ENCODE peak calls at places on chromosomes 16 and 17, in eight cellular contexts. X is body of pancreas; M is gastrocnemius medialis; G is A549; E is adrenal gland; P is CD8-positive, alpha-beta memory T cell; R is neural progenitor cell; H is HAP-1. I is an unnamed sample. For H3K9me3, the result is how much of the 10 kb centered on the place peaks cover.

GRCh38 chr17:38465420-38466345 is 37.4 kb downstream of the ARHGAP23 start:
- DNase-seq in M (peak), H (no peak), X (peak), G (no peak), R (no peak), P (no peak), E (peak), I (no peak)

GRCh38 chr17:63626551-63627228 is 4.5 kb downstream of the MAP3K3 start:
- DNase-seq in G (no peak), R (no peak), P (no peak), E (no peak), X (no peak), M (no peak), H (no peak), I (no peak)

GRCh38 chr17:7356779-7357178 is 1.8 kb downstream of the TMEM95 start:
- DNase-seq in G (no peak), P (no peak), X (no peak), E (no peak), M (no peak), H (no peak), R (no peak), I (no peak)

GRCh38 chr16:81531415-81531814 is 86.8 kb downstream of the CMIP start:
- DNase-seq in M (no peak), E (no peak), H (no peak), X (no peak), P (no peak), R (no peak), G (no peak), I (no peak)

GRCh38 chr16:58028541-58029070 is 3.1 kb downstream of the MMP15 start:
- DNase-seq in G (no peak), R (no peak), H (no peak), M (no peak), E (no peak), X (peak), P (no peak), I (no peak)

GRCh38 chr17:72539981-72540897 is 419.4 kb downstream of the SOX9 start:
- DNase-seq in R (peak), E (peak), P (peak), M (peak), G (peak), H (peak), X (peak), I (peak)

GRCh38 chr16:85376292-85377095 is 236.6 kb upstream of the GSE1 start:
- DNase-seq in H (no peak), R (no peak), M (peak), E (peak), X (peak), G (no peak), P (no peak), I (no peak)

GRCh38 chr16:26051078-26051477 is 359.3 kb downstream of the HS3ST4 start:
- DNase-seq in P (no peak), M (no peak), R (no peak), H (no peak), G (no peak), E (no peak), X (no peak), I (peak)

GRCh38 chr17:40071720-40072480 is 9.1 kb downstream of the THRA start:
- DNase-seq in X (peak), H (no peak), E (peak), R (no peak), P (no peak), M (peak), G (no peak), I (no peak)

GRCh38 chr17:42704495-42705494 is 22.5 kb downstream of the CNTNAP1 start:
- DNase-seq in E (no peak), G (no peak), H (no peak), R (no peak), X (no peak), M (no peak), P (no peak), I (no peak)

GRCh38 chr17:15257316-15257925 is 7.7 kb downstream of the PMP22 start:
- DNase-seq in H (peak), E (peak), R (peak), M (peak), P (peak), G (peak), X (peak), I (peak)

GRCh38 chr16:31664683-31665482 is 137.2 kb downstream of the AHSP start:
- DNase-seq in H (no peak), E (no peak), M (no peak), G (no peak), P (no peak), R (no peak), X (no peak), I (no peak)

GRCh38 chr17:79085921-79086551 is 11.4 kb downstream of the ENGASE start:
- DNase-seq in P (no peak), H (no peak), M (no peak), E (no peak), R (no peak), G (no peak), X (no peak), I (no peak)

GRCh38 chr16:87445486-87445885 is 47.3 kb downstream of the ZCCHC14 start:
- DNase-seq in E (no peak), G (no peak), M (no peak), X (no peak), R (no peak), H (no peak), P (no peak), I (no peak)

GRCh38 chr16:74503412-74503811 is 82.1 kb upstream of the CLEC18B start:
- DNase-seq in P (no peak), R (no peak), X (no peak), M (no peak), E (no peak), H (no peak), G (no peak), I (no peak)

GRCh38 chr16:2523801-2524231 is 3.6 kb downstream of the AMDHD2 start:
- DNase-seq in X (no peak), R (no peak), M (no peak), G (no peak), E (no peak), H (no peak), P (no peak), I (no peak)

GRCh38 chr17:60442271-60443201 is 20.2 kb downstream of the CHCT1 start:
- DNase-seq in M (no peak), P (no peak), R (no peak), H (no peak), G (no peak), X (no peak), E (no peak), I (no peak)

GRCh38 chr17:82022310-82022980 is at the start of gene CENPX:
- DNase-seq in R (peak), H (no peak), P (no peak), G (no peak), E (no peak), X (no peak), M (no peak), I (no peak)

GRCh38 chr16:21574372-21574771 is 25.0 kb upstream of the METTL9 start:
- DNase-seq in M (no peak), H (no peak), X (no peak), R (no peak), P (no peak), G (no peak), E (no peak), I (no peak)

GRCh38 chr17:82339634-82340580 is 6.3 kb upstream of the SECTM1 start:
- DNase-seq in P (no peak), E (no peak), M (no peak), G (peak), X (peak), H (no peak), R (no peak), I (no peak)

GRCh38 chr16:78984887-78985464 is 615.6 kb downstream of the MAF start:
- DNase-seq in H (no peak), X (no peak), M (no peak), P (no peak), E (no peak), G (no peak), R (no peak), I (no peak)

GRCh38 chr17:71969500-71969899 is 151.3 kb upstream of the SOX9 start:
- DNase-seq in H (no peak), E (no peak), P (no peak), M (no peak), R (no peak), G (no peak), X (no peak), I (no peak)

GRCh38 chr16:76278086-76278485 is 885 bp downstream of the CNTNAP4 start:
- DNase-seq in X (no peak), E (no peak), G (no peak), P (no peak), R (no peak), M (no peak), H (no peak), I (no peak)

GRCh38 chr17:77424585-77425344 is 284.0 kb downstream of the SEC14L1 start:
- DNase-seq in H (no peak), G (no peak), E (peak), P (no peak), X (peak), R (no peak), M (peak), I (no peak)

GRCh38 chr16:4372315-4372577 is 598 bp downstream of the VASN start:
- DNase-seq in M (no peak), R (no peak), H (no peak), G (no peak), X (no peak), P (no peak), E (no peak), I (no peak)

GRCh38 chr17:81866440-81867122 is 4.6 kb downstream of the ARHGDIA start:
- DNase-seq in M (no peak), E (peak), R (no peak), X (no peak), G (no peak), P (no peak), H (no peak), I (no peak)

GRCh38 chr17:81210868-81211267 is 11.9 kb downstream of the CEP131 start:
- DNase-seq in R (no peak), X (no peak), G (no peak), M (no peak), H (no peak), E (no peak), P (no peak), I (peak)

GRCh38 chr16:88686062-88686438 is 257 bp downstream of the SNAI3 start:
- DNase-seq in R (no peak), E (no peak), H (no peak), M (no peak), P (peak), G (no peak), X (peak), I (no peak)

GRCh38 chr16:7303014-7303676 is 29.5 kb upstream of the RBFOX1 start:
- DNase-seq in M (no peak), P (no peak), X (no peak), G (no peak), H (no peak), R (peak), E (no peak), I (no peak)

GRCh38 chr17:17874478-17874877 is 37.7 kb upstream of the SREBF1 start:
- DNase-seq in H (no peak), P (no peak), X (no peak), R (no peak), E (peak), M (no peak), G (no peak), I (no peak)

GRCh38 chr17:8930664-8931063 is 34.8 kb downstream of the PIK3R5 start:
- DNase-seq in M (no peak), H (no peak), X (no peak), R (no peak), E (no peak), P (no peak), G (no peak), I (no peak)
- H3K9me3 ChIP-seq in M (under half), H (under half), X (under half), R (under half), E (under half), P (under half), G (half or more), I (under half)

DNA sequence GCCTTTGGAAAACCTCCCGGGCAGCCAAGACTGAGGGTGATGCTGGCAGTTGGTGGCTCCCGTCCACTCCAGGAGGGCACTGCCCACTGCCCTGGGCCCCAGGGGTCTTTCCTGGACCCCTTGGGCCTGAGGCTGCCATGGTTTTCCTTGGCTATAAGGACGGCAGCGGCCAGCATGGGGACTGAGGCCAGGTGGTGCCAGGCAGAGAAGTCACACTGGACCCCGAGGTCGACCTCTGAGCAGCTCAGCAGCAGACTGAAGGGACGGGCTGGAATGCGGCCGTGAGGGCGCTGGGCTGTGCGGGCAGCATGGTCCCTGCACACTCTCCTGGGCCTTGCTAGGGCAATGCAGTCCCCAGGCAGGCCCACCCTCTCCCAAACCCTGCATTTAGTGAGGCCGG is 55.6 kb upstream of the GNG13 start:
- DNase-seq in M (no peak), R (no peak), E (no peak), H (no peak), G (no peak), X (no peak), P (no peak), I (no peak)
- H3K9me3 ChIP-seq in M (under half), R (under half), E (under half), H (under half), G (under half), X (under half), P (under half), I (under half)

DNA sequence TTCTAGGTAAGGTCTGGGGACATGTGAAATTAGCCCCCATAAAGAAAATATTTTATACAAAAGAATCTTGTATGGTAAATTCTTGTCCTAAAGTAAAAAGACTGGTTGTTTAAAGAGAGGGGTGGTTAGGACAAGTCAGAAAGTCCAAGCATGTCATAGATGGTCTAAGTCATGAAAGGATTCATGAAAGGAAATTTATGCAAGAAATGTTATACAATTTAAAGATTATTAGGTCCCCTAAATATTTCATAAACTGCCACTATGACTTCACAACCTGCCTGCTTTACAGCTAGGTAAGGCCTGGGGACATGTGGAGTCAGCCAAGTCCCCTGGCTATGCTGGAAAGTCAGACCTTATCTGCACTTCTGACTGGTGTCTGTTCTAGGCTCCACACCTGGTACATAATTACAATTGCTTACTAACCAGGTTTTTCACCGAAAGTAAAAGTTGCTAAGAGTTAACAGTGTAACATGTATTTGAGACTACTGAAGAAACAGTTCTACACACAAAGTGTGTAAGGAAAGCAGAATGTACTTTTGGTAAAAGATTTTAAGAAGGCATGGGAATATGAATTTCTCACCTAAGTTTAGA is 17.0 kb downstream of the N4BP1 start:
- DNase-seq in M (no peak), G (no peak), H (no peak), E (no peak), X (no peak), R (peak), P (no peak), I (no peak)
- H3K9me3 ChIP-seq in M (under half), G (under half), H (under half), E (under half), X (under half), R (under half), P (under half), I (half or more)

GRCh38 chr16:65523258-65523950 is 401.5 kb upstream of the CDH11 start:
- DNase-seq in R (peak), M (no peak), X (no peak), H (no peak), G (no peak), P (no peak), E (no peak), I (no peak)
- H3K9me3 ChIP-seq in R (under half), M (under half), X (under half), H (under half), G (under half), P (under half), E (under half), I (under half)

GRCh38 chr16:11481987-11482386 is 104.7 kb downstream of the LITAF start:
- DNase-seq in H (no peak), E (no peak), X (no peak), M (no peak), G (no peak), P (no peak), R (no peak), I (no peak)
- H3K9me3 ChIP-seq in H (under half), E (under half), X (under half), M (under half), G (under half), P (under half), R (under half), I (under half)

DNA sequence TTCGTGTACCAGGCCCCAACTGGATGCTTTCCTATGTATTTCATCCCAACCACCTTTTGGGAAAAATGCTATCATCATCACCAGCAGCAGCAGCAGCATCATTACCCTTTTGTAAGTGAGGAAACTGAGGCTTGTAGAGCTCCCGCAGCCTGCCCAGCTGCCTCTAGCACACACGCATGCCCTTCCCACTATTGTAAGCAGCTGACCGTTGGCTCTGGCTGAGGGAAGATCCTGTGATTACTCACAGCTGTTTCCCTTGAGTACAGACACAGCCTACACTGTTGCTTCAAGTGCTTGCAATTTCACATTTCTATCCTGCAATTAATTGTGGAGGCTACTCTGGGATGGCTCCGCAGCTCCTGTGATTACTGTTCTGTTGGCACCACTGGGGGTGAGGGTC is 180.6 kb upstream of the CACNG5 start:
- DNase-seq in G (no peak), X (no peak), H (no peak), R (no peak), P (no peak), M (no peak), E (no peak), I (no peak)
- H3K9me3 ChIP-seq in G (under half), X (under half), H (under half), R (under half), P (under half), M (under half), E (under half), I (under half)